ENCODE peak calls at places on chromosomes 12 and 14, in four cellular contexts. Y, R, S and P are unnamed samples.

GRCh38 chr14:21070610-21071224 is 613 bp downstream of the ARHGEF40 start:
- DNase-seq in Y (peak), R (no peak), S (peak), P (no peak)

GRCh38 chr12:103657331-103657730 is 70.3 kb downstream of the STAB2 start:
- DNase-seq in Y (no peak), R (no peak), S (no peak), P (no peak)

GRCh38 chr12:44875954-44876553 is at the start of gene NELL2:
- DNase-seq in Y (no peak), R (peak), S (peak), P (no peak)

GRCh38 chr12:6241495-6241894 is 41.3 kb downstream of the CD9 start:
- DNase-seq in Y (no peak), R (no peak), S (peak), P (no peak)

GRCh38 chr14:74583689-74584434 is 28.2 kb downstream of the LTBP2 start:
- DNase-seq in Y (no peak), R (peak), S (no peak), P (no peak)

GRCh38 chr14:33165144-33165925 is 226.7 kb downstream of the NPAS3 start:
- DNase-seq in Y (no peak), R (no peak), S (no peak), P (no peak)

GRCh38 chr14:45089813-45090212 is 5.9 kb downstream of the PRPF39 start:
- DNase-seq in Y (no peak), R (no peak), S (no peak), P (no peak)

GRCh38 chr12:26623136-26623535 is 209.9 kb downstream of the ITPR2 start:
- DNase-seq in Y (no peak), R (no peak), S (no peak), P (no peak)

GRCh38 chr14:29163109-29163508 is 396.5 kb downstream of the FOXG1 start:
- DNase-seq in Y (no peak), R (no peak), S (no peak), P (no peak)

GRCh38 chr12:119115296-119115905 is 63.3 kb upstream of the HSPB8 start:
- DNase-seq in Y (peak), R (peak), S (peak), P (no peak)

GRCh38 chr14:100673085-100673806 is 53.4 kb upstream of the DLK1 start:
- DNase-seq in Y (peak), R (no peak), S (no peak), P (no peak)

GRCh38 chr12:99479149-99479548 is 168.4 kb upstream of the GARIN6 start:
- DNase-seq in Y (no peak), R (no peak), S (no peak), P (no peak)

DNA sequence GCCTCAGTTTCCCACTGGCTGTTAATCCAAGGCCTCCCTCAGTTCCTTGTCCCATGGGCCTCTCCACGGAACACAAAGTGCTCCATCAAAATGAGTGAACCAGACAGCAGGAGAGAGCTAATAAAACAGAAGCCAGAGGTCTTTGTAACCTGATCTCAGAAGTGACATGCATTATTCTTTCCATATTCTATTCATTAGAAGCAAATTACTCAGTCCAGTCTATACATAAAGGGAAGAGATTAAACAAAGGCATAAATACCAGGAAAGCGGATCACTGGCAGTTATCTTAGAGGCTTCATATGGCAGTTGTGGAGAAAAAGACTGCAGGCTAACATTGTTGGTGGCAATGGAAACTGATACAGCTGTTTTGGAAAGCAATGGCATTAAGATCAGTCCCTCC is 170.6 kb upstream of the GARIN6 start:
- DNase-seq in Y (no peak), R (no peak), S (no peak), P (no peak)
- TF ChIP-seq KDM1A in Y (no peak), R (no peak), S (no peak), P (no peak)

GRCh38 chr12:94558612-94559011 is 91.7 kb downstream of the TMCC3 start:
- DNase-seq in Y (no peak), R (no peak), S (no peak), P (no peak)

GRCh38 chr12:94560416-94561221 is 89.7 kb downstream of the TMCC3 start:
- DNase-seq in Y (no peak), R (no peak), S (no peak), P (peak)

GRCh38 chr12:94555687-94556086 is 94.7 kb downstream of the TMCC3 start:
- DNase-seq in Y (no peak), R (no peak), S (no peak), P (no peak)

GRCh38 chr12:94553875-94554274 is 94.2 kb upstream of the CEP83 start:
- DNase-seq in Y (no peak), R (no peak), S (no peak), P (no peak)

GRCh38 chr12:94557896-94558295 is 92.5 kb downstream of the TMCC3 start:
- DNase-seq in Y (no peak), R (no peak), S (no peak), P (no peak)
- TF ChIP-seq SMC3 in Y (no peak), R (no peak), S (no peak), P (no peak)

DNA sequence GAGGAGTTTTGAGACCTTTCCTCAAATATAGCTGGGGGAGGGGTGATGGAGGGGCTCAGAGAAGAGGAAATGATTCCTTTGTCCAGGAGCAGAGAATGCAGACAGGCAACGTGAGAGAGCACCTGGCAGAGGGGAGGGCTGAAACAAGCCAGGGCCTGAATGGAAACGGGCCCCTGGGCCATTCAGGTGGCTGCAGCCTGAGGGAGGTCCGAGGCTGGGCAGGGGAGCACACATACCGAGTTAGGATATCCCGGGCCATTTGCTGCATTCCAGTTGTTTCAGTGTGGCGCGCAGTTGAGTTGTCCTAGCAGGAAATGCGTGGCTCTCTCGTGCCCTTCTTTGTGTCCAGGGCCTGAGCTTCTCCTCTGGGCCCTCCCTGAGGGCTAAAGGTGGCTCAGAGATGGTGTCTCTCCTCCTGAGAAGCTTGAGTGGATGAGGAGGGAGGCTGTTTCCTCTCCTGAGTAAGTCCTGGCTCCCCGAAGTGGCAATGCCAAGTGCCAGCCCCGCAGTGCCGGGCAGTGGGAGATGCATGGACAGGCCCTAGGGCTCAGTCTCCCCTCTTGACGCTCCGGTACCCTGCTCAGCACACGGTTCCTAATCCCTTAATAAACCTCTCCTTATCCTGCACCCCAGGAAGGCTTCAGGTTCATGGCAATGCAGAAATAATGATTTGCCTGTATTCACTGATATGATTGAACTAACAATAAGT is 85.5 kb upstream of the VRK1 start:
- DNase-seq in Y (no peak), R (no peak), S (no peak), P (no peak)
- TF ChIP-seq KDM1A in Y (no peak), R (no peak), S (no peak), P (no peak)

GRCh38 chr12:114006482-114007425 is 40.6 kb upstream of the RBM19 start:
- DNase-seq in Y (no peak), R (no peak), S (no peak), P (no peak)
- TF ChIP-seq SMC3 in Y (no peak), R (no peak), S (no peak), P (no peak)

DNA sequence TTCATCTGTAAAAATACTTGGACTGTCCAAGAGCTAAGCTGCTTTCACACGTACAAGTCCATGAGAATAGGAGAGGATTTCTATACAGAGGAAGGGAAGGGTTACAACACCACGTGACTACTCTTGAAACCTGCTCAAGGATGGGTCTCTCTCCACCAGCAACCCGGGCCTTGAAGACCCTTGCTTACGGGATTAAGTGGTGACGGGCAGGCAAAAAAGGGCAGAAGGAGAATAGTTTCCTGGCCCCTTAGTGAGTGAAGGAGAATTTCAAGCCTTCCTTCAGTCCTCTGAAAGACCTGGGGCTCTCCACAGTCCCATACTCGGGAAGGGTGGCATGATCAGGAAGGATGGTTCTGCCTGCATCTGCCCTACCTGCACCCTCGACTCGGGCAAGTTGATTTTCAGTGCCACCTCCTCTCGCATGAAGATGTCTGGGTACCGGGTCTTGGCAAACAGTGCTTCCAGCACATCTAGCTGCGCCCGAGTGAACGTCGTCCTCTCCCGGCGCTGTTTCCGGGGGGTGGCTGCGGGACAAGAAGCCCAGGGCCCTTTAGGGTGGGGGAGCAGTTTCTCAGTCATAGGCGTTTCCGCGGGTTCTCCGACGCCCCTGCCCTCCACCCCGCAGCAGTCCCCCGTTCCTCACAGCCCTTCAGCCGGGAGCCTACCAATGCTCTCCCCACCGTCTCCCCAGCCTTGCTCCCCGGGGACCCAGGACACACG is 6.3 kb downstream of the OTX2 start:
- DNase-seq in Y (no peak), R (no peak), S (no peak), P (no peak)
- TF ChIP-seq KDM1A in Y (no peak), R (no peak), S (no peak), P (no peak)

DNA sequence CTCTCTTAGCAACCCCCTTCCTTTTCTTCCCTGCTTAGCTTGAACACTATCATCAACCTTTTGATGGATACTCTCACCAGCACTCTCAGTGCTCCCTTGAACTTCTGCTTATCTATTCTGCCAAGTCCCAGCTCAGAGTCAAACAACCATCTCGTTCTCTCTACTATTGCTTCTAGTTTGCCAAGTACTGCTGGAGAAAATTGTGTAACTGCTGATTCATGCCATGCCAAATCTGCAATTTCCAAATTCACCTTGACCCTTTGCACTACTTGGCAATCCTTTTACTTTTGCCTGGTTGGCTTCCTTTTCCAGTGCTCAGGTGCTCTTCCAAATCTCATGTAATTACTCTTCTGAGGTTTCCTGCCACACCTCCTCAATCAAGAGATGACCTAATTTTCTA is 2.8 kb upstream of the CCDC196 start:
- DNase-seq in Y (no peak), R (no peak), S (no peak), P (no peak)
- TF ChIP-seq SMC3 in Y (no peak), R (no peak), S (no peak), P (no peak)

DNA sequence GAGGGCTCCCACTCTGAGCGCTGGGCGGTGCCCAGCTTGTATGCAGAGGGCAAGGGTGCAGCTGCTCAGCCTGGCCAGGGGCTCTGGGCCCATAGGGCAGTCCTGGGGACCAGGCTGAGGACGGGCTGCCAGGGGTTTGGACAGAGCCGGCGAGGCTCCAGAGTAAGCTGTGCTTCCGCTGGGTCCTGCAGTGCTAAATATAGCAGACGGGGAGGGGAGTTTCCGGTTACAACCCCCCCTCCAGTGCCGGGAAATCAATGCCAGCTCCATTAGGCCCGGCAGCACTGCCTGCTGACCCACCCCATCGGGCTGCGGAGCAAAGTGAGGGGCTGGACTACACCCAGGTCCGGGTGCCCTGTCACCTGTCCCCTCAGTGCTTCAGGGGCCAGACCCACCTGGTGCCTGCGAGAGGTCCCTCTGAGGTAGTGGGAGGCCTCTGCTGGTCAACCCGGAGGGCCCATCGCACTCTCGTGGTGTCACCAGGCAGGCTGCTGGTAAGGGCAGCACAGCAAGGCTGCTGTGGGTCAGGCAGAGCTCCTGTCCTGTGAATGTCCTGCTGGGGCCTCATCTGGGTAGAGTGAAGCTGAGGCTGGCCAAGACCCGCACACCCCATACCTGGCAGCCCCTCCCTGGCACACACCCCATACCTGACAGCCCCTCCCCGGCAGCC is 2.6 kb upstream of the JAG2 start:
- DNase-seq in Y (no peak), R (no peak), S (no peak), P (no peak)
- TF ChIP-seq KDM1A in Y (no peak), R (no peak), S (no peak), P (no peak)